ENCODE peak calls at places on chromosomes 2 and 18, in seven cellular contexts. One of them, this sample, is unnamed.

GRCh38 chr18:5600376-5601071 is 56.7 kb upstream of the EPB41L3 start:
- DNase-seq in ovary: no peak
- DNase-seq in gastrocnemius medialis: no peak
- DNase-seq in cardiac muscle cell: peak; percentile 56
- DNase-seq in spleen: no peak
- DNase-seq in breast epithelium: no peak
- DNase-seq in ascending aorta: no peak
- DNase-seq in this sample: no peak

GRCh38 chr2:40872580-40872979 is 420.7 kb upstream of the SLC8A1 start:
- DNase-seq in ovary: no peak
- DNase-seq in gastrocnemius medialis: no peak
- DNase-seq in cardiac muscle cell: no peak
- DNase-seq in spleen: no peak
- DNase-seq in breast epithelium: no peak
- DNase-seq in ascending aorta: no peak
- DNase-seq in this sample: no peak

GRCh38 chr18:49837889-49838288 is 24.6 kb upstream of the ACAA2 start:
- DNase-seq in ovary: no peak
- DNase-seq in gastrocnemius medialis: no peak
- DNase-seq in cardiac muscle cell: no peak
- DNase-seq in spleen: no peak
- DNase-seq in breast epithelium: no peak
- DNase-seq in ascending aorta: no peak
- DNase-seq in this sample: no peak

GRCh38 chr18:12745095-12745820 is 42.4 kb downstream of the PSMG2 start:
- DNase-seq in ovary: no peak
- DNase-seq in gastrocnemius medialis: no peak
- DNase-seq in cardiac muscle cell: no peak
- DNase-seq in spleen: no peak
- DNase-seq in breast epithelium: no peak
- DNase-seq in ascending aorta: no peak
- DNase-seq in this sample: no peak

GRCh38 chr2:228720895-228721294 is 539.4 kb upstream of the SPHKAP start:
- DNase-seq in ovary: no peak
- DNase-seq in gastrocnemius medialis: no peak
- DNase-seq in cardiac muscle cell: no peak
- DNase-seq in spleen: no peak
- DNase-seq in breast epithelium: no peak
- DNase-seq in ascending aorta: no peak
- DNase-seq in this sample: no peak

GRCh38 chr2:215397632-215398341 is 38.1 kb downstream of the FN1 start:
- DNase-seq in ovary: no peak
- DNase-seq in gastrocnemius medialis: no peak
- DNase-seq in cardiac muscle cell: peak; percentile 23
- DNase-seq in spleen: no peak
- DNase-seq in breast epithelium: no peak
- DNase-seq in ascending aorta: no peak
- DNase-seq in this sample: no peak

GRCh38 chr2:205235434-205235833 is 446.9 kb upstream of the NRP2 start:
- DNase-seq in ovary: no peak
- DNase-seq in gastrocnemius medialis: no peak
- DNase-seq in cardiac muscle cell: no peak
- DNase-seq in spleen: no peak
- DNase-seq in breast epithelium: no peak
- DNase-seq in ascending aorta: no peak
- DNase-seq in this sample: no peak

GRCh38 chr2:236887519-236887918 is 198.2 kb upstream of the COPS8 start:
- DNase-seq in ovary: no peak
- DNase-seq in gastrocnemius medialis: no peak
- DNase-seq in cardiac muscle cell: no peak
- DNase-seq in spleen: no peak
- DNase-seq in breast epithelium: no peak
- DNase-seq in ascending aorta: peak; percentile 91
- DNase-seq in this sample: peak; percentile 51

GRCh38 chr2:174492963-174493431 is 6.2 kb upstream of the GPR155 start:
- DNase-seq in ovary: no peak
- DNase-seq in gastrocnemius medialis: no peak
- DNase-seq in cardiac muscle cell: no peak
- DNase-seq in spleen: peak; percentile 86
- DNase-seq in breast epithelium: no peak
- DNase-seq in ascending aorta: no peak
- DNase-seq in this sample: no peak

GRCh38 chr2:238695538-238695937 is 152.3 kb upstream of the TWIST2 start:
- DNase-seq in ovary: no peak
- DNase-seq in gastrocnemius medialis: no peak
- DNase-seq in cardiac muscle cell: no peak
- DNase-seq in spleen: no peak
- DNase-seq in breast epithelium: no peak
- DNase-seq in ascending aorta: no peak
- DNase-seq in this sample: no peak

GRCh38 chr2:186486651-186487647 is 889 bp downstream of the ZC3H15 start:
- DNase-seq in ovary: no peak
- DNase-seq in gastrocnemius medialis: no peak
- DNase-seq in cardiac muscle cell: peak; percentile 10
- DNase-seq in spleen: no peak
- DNase-seq in breast epithelium: no peak
- DNase-seq in ascending aorta: no peak
- DNase-seq in this sample: no peak

GRCh38 chr2:120993661-120994060 is 258.0 kb downstream of the GLI2 start:
- DNase-seq in ovary: no peak
- DNase-seq in gastrocnemius medialis: no peak
- DNase-seq in cardiac muscle cell: no peak
- DNase-seq in spleen: no peak
- DNase-seq in breast epithelium: no peak
- DNase-seq in ascending aorta: no peak
- DNase-seq in this sample: no peak

GRCh38 chr2:26299488-26300092 is 46.4 kb upstream of the SELENOI start:
- DNase-seq in ovary: no peak
- DNase-seq in gastrocnemius medialis: no peak
- DNase-seq in cardiac muscle cell: peak; percentile 40
- DNase-seq in spleen: no peak
- DNase-seq in breast epithelium: no peak
- DNase-seq in ascending aorta: peak; percentile 68
- DNase-seq in this sample: no peak

GRCh38 chr2:74588664-74589063 is 34.1 kb downstream of the DOK1 start:
- DNase-seq in ovary: no peak
- DNase-seq in gastrocnemius medialis: no peak
- DNase-seq in cardiac muscle cell: no peak
- DNase-seq in spleen: no peak
- DNase-seq in breast epithelium: no peak
- DNase-seq in ascending aorta: no peak
- DNase-seq in this sample: no peak

GRCh38 chr2:127072380-127072779 is 34.6 kb downstream of the BIN1 start:
- DNase-seq in ovary: no peak
- DNase-seq in gastrocnemius medialis: no peak
- DNase-seq in cardiac muscle cell: no peak
- DNase-seq in spleen: no peak
- DNase-seq in breast epithelium: no peak
- DNase-seq in ascending aorta: no peak
- DNase-seq in this sample: no peak

GRCh38 chr2:240820607-240821428 is 799 bp upstream of the KIF1A start:
- DNase-seq in ovary: no peak
- DNase-seq in gastrocnemius medialis: no peak
- DNase-seq in cardiac muscle cell: peak; percentile 28
- DNase-seq in spleen: peak; percentile 64
- DNase-seq in breast epithelium: no peak
- DNase-seq in ascending aorta: peak; percentile 54
- DNase-seq in this sample: peak; percentile 36
- H3K27me3 ChIP-seq in ovary: no peaks in the 10 kb centered on the region
- H3K27me3 ChIP-seq in gastrocnemius medialis: peaks cover 77% of the 10 kb centered on the region
- H3K27me3 ChIP-seq in cardiac muscle cell: peaks cover 97% of the 10 kb centered on the region
- H3K27me3 ChIP-seq in spleen: peaks cover 93% of the 10 kb centered on the region
- H3K27me3 ChIP-seq in breast epithelium: peaks cover 14% of the 10 kb centered on the region
- H3K27me3 ChIP-seq in ascending aorta: peaks cover 14% of the 10 kb centered on the region
- H3K27me3 ChIP-seq in this sample: no peaks in the 10 kb centered on the region

DNA sequence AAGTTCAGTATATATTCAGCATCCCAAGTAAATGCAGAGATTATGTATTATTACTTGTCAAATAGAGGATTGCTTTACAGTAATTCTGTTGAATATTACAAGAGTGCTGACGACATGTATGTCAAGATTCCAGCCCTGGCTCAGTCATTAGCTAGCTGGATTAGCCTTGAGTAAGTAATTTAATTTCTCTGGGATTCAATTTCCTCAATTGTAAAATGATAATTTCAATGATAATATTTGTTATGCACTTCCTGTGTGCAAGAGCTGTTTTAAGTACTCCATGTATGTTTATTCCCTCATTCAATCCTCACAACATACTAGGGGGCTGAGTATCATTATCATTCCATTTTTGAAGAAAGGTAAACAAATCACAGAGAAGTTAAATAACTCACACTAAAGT is 44.0 kb downstream of the TCF4 start:
- DNase-seq in ovary: no peak
- DNase-seq in gastrocnemius medialis: no peak
- DNase-seq in cardiac muscle cell: no peak
- DNase-seq in spleen: no peak
- DNase-seq in breast epithelium: no peak
- DNase-seq in ascending aorta: no peak
- DNase-seq in this sample: no peak
- H3K27ac ChIP-seq in ovary: no peak overlapping the region
- H3K27ac ChIP-seq in gastrocnemius medialis: no peak overlapping the region
- H3K27ac ChIP-seq in cardiac muscle cell: no peak overlapping the region
- H3K27ac ChIP-seq in spleen: no peak overlapping the region
- H3K27ac ChIP-seq in breast epithelium: no peak overlapping the region
- H3K27ac ChIP-seq in ascending aorta: no peak overlapping the region
- H3K27ac ChIP-seq in this sample: no peak overlapping the region

GRCh38 chr18:9535430-9535972 is 60.2 kb downstream of the RALBP1 start:
- DNase-seq in ovary: peak; percentile 83
- DNase-seq in gastrocnemius medialis: no peak
- DNase-seq in cardiac muscle cell: no peak
- DNase-seq in spleen: no peak
- DNase-seq in breast epithelium: no peak
- DNase-seq in ascending aorta: peak; percentile 80
- DNase-seq in this sample: peak; percentile 24
- H3K4me3 ChIP-seq in ovary: no peak overlapping the region
- H3K4me3 ChIP-seq in gastrocnemius medialis: no peak overlapping the region
- H3K4me3 ChIP-seq in cardiac muscle cell: no peak overlapping the region
- H3K4me3 ChIP-seq in spleen: no peak overlapping the region
- H3K4me3 ChIP-seq in breast epithelium: peak overlapping the region; percentile 11
- H3K4me3 ChIP-seq in ascending aorta: peak overlapping the region; percentile 56
- H3K4me3 ChIP-seq in this sample: no peak overlapping the region

GRCh38 chr2:29345236-29345635 is 230.0 kb downstream of the CLIP4 start:
- DNase-seq in ovary: no peak
- DNase-seq in gastrocnemius medialis: no peak
- DNase-seq in cardiac muscle cell: no peak
- DNase-seq in spleen: no peak
- DNase-seq in breast epithelium: no peak
- DNase-seq in ascending aorta: no peak
- DNase-seq in this sample: no peak

GRCh38 chr2:29343830-29344229 is 228.6 kb downstream of the CLIP4 start:
- DNase-seq in ovary: no peak
- DNase-seq in gastrocnemius medialis: no peak
- DNase-seq in cardiac muscle cell: no peak
- DNase-seq in spleen: no peak
- DNase-seq in breast epithelium: no peak
- DNase-seq in ascending aorta: no peak
- DNase-seq in this sample: no peak

GRCh38 chr2:29347774-29348465 is 232.7 kb downstream of the CLIP4 start:
- DNase-seq in ovary: no peak
- DNase-seq in gastrocnemius medialis: no peak
- DNase-seq in cardiac muscle cell: no peak
- DNase-seq in spleen: peak; percentile 13
- DNase-seq in breast epithelium: no peak
- DNase-seq in ascending aorta: no peak
- DNase-seq in this sample: no peak

GRCh38 chr2:29349316-29350030 is 234.3 kb downstream of the CLIP4 start:
- DNase-seq in ovary: no peak
- DNase-seq in gastrocnemius medialis: no peak
- DNase-seq in cardiac muscle cell: no peak
- DNase-seq in spleen: no peak
- DNase-seq in breast epithelium: no peak
- DNase-seq in ascending aorta: no peak
- DNase-seq in this sample: no peak
- H3K27me3 ChIP-seq in ovary: no peaks in the 10 kb centered on the region
- H3K27me3 ChIP-seq in gastrocnemius medialis: no peaks in the 10 kb centered on the region
- H3K27me3 ChIP-seq in cardiac muscle cell: no peaks in the 10 kb centered on the region
- H3K27me3 ChIP-seq in spleen: no peaks in the 10 kb centered on the region
- H3K27me3 ChIP-seq in breast epithelium: no peaks in the 10 kb centered on the region
- H3K27me3 ChIP-seq in ascending aorta: no peaks in the 10 kb centered on the region
- H3K27me3 ChIP-seq in this sample: no peaks in the 10 kb centered on the region

GRCh38 chr18:6874316-6874715 is 144.8 kb downstream of the ARHGAP28 start:
- DNase-seq in ovary: no peak
- DNase-seq in gastrocnemius medialis: no peak
- DNase-seq in cardiac muscle cell: no peak
- DNase-seq in spleen: no peak
- DNase-seq in breast epithelium: no peak
- DNase-seq in ascending aorta: no peak
- DNase-seq in this sample: no peak
- H3K27ac ChIP-seq in ovary: no peak overlapping the region
- H3K27ac ChIP-seq in gastrocnemius medialis: no peak overlapping the region
- H3K27ac ChIP-seq in cardiac muscle cell: no peak overlapping the region
- H3K27ac ChIP-seq in spleen: no peak overlapping the region
- H3K27ac ChIP-seq in breast epithelium: no peak overlapping the region
- H3K27ac ChIP-seq in ascending aorta: no peak overlapping the region
- H3K27ac ChIP-seq in this sample: no peak overlapping the region

DNA sequence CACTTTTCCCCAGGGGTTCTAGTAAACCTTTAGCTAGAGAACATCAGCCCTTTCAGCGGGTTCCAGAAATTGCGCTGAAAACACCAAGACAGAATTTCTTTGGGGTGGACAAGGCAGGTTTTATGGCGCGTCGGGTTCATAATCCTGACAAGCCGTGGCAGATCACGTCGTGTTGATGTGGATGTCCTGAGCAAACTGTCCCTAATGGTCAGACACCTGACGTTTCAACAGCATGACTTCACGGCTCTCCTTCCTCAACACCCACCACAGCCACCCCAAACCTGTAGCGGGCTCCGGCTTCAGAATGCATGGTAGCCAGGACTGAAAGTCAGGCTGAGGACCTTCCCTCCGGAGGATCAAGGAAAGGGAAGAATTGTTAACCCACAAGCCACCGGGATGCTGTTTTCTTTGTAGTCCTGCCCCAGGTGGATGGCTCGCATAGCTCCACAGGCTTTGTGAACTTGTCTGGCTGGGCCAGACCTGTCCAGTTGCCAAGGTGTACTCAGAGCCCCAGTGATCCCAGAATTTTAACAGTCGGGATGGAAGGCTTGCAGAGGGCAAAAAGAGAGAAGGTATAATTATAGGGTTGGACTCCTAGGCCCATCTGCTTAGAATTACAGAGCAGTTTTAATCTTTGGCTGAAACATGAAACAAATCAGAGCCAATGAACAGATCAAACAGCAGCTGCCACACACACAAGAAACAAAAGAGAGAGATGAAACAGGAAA is 1.5 kb downstream of the APCDD1 start:
- DNase-seq in ovary: no peak
- DNase-seq in gastrocnemius medialis: no peak
- DNase-seq in cardiac muscle cell: no peak
- DNase-seq in spleen: no peak
- DNase-seq in breast epithelium: no peak
- DNase-seq in ascending aorta: no peak
- DNase-seq in this sample: no peak
- H3K4me3 ChIP-seq in ovary: peak overlapping the region; percentile 71
- H3K4me3 ChIP-seq in gastrocnemius medialis: peak overlapping the region; percentile 58
- H3K4me3 ChIP-seq in cardiac muscle cell: peak overlapping the region; percentile 85
- H3K4me3 ChIP-seq in spleen: peak overlapping the region; percentile 43
- H3K4me3 ChIP-seq in breast epithelium: peak overlapping the region; percentile 77
- H3K4me3 ChIP-seq in ascending aorta: peak overlapping the region; percentile 85
- H3K4me3 ChIP-seq in this sample: peak overlapping the region; percentile 68

This sample was measured in psoas muscle.